ENCODE peak calls at places on chromosomes 16 and 17, in four cellular contexts. One of them, this sample, is unnamed.

GRCh38 chr17:42651392-42651791 is 7.7 kb upstream of the TUBG2 start:
- DNase-seq in AG10803: no peak
- DNase-seq in kidney: no peak
- DNase-seq in IMR-90: no peak
- DNase-seq in this sample: no peak

GRCh38 chr17:27879987-27880608 is 13.1 kb downstream of the LYRM9 start:
- DNase-seq in IMR-90: peak
- DNase-seq in AG10803: peak
- DNase-seq in kidney: peak
- DNase-seq in this sample: peak

GRCh38 chr16:22284637-22285515 is 12.3 kb upstream of the POLR3E start:
- DNase-seq in kidney: peak
- DNase-seq in AG10803: peak
- DNase-seq in IMR-90: peak
- DNase-seq in this sample: peak

GRCh38 chr17:50689251-50689650 is 18.5 kb downstream of the ANKRD40 start:
- DNase-seq in IMR-90: peak
- DNase-seq in kidney: peak
- DNase-seq in AG10803: peak
- DNase-seq in this sample: peak

GRCh38 chr16:9297437-9298113 is 206.1 kb downstream of the HAPSTR1 start:
- DNase-seq in IMR-90: no peak
- DNase-seq in kidney: peak
- DNase-seq in AG10803: no peak
- DNase-seq in this sample: no peak

GRCh38 chr17:49168706-49169105 is 36.1 kb downstream of the B4GALNT2 start:
- DNase-seq in AG10803: no peak
- DNase-seq in kidney: no peak
- DNase-seq in IMR-90: no peak
- DNase-seq in this sample: no peak

GRCh38 chr17:62869885-62870580 is 61.9 kb upstream of the MARCHF10 start:
- DNase-seq in IMR-90: peak
- DNase-seq in kidney: no peak
- DNase-seq in AG10803: peak
- DNase-seq in this sample: peak

GRCh38 chr16:85296859-85297698 is 184.8 kb upstream of the CIBAR2 start:
- DNase-seq in AG10803: peak
- DNase-seq in IMR-90: no peak
- DNase-seq in kidney: no peak
- DNase-seq in this sample: no peak

GRCh38 chr17:54373970-54374369 is 526.7 kb upstream of the TOM1L1 start:
- DNase-seq in AG10803: no peak
- DNase-seq in kidney: no peak
- DNase-seq in IMR-90: no peak
- DNase-seq in this sample: no peak

DNA sequence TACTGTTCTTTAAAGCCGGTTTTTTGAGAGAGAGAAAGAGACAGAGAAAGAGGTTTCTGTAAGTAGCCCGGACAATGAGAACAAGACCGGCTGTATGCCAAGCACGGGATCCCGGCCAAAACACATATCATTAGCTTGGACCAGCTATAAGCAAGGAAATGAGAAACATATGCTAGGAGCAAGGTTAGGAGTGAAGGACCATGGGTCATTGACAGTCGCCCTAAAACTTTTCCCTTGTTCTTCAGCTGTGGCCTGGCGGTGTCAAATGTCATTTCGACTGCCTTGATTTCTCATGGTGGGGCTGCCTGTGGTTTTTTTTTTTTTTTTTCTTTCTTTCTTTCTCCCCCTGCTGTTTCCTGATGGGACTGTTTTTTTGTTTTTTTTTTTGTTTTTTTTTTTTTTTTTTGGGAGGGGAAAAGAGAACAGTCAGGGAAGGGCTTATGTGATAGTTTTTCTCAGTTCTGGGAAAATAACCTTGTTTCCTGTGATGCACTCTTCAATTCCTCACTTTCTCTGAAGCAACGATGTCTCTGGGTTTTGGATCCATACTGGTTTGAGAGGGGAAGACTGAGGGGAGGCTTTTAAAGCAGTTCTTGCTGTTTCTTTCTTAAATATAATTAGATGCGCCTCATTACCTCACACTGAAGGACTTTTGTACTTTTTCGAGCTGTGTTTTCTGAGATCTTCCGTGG is 124.8 kb upstream of the ZFHX3 start:
- DNase-seq in kidney: no peak
- DNase-seq in IMR-90: peak
- DNase-seq in AG10803: peak
- DNase-seq in this sample: peak
- TF ChIP-seq CTCF in kidney: no peak
- TF ChIP-seq CTCF in IMR-90: peak
- TF ChIP-seq CTCF in AG10803: peak
- TF ChIP-seq CTCF in this sample: peak

GRCh38 chr17:29588561-29589411 is 662 bp downstream of the GIT1 start:
- DNase-seq in IMR-90: peak
- DNase-seq in AG10803: no peak
- DNase-seq in kidney: peak
- DNase-seq in this sample: no peak
- TF ChIP-seq CTCF in IMR-90: no peak
- TF ChIP-seq CTCF in AG10803: no peak
- TF ChIP-seq CTCF in kidney: no peak
- TF ChIP-seq CTCF in this sample: no peak

DNA sequence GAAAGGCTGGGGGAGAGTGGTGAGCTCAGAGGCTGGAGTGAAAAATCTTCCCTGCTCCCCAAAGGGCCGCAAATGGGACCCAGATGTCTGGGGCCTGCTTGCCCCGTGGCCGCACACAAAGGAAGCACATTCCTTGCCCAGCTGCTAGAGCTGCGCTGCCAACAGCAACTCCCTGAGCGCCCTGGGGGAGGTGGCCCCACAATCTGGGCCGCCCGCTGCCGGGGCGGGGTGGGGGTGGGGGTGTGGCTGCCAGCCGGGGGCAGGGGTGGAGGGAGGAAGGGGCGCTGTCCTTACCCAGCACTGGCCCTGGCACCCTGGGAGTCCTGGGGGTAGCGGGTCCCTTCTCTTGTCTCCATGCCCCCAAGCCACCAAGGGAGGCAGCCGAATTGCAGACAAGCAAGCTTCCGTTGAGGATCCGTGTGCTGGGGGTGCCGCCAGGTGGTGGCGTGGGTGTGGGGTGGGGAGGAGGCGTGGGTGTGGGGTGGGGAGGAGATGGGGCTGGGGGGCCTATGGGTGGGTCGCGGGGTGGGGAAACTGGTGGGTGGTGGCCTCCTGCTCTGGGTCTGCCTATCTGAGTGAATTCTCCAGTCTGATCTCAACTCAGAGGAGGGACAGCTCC is 48.4 kb upstream of the PABPN1L start:
- DNase-seq in AG10803: peak
- DNase-seq in IMR-90: peak
- DNase-seq in kidney: no peak
- DNase-seq in this sample: no peak
- TF ChIP-seq CTCF in AG10803: no peak
- TF ChIP-seq CTCF in IMR-90: no peak
- TF ChIP-seq CTCF in kidney: no peak
- TF ChIP-seq CTCF in this sample: no peak

GRCh38 chr17:1047886-1048470 is 51.0 kb downstream of the TIMM22 start:
- DNase-seq in AG10803: no peak
- DNase-seq in IMR-90: no peak
- DNase-seq in kidney: peak
- DNase-seq in this sample: no peak

GRCh38 chr17:1045456-1045855 is 48.5 kb downstream of the TIMM22 start:
- DNase-seq in kidney: peak
- DNase-seq in IMR-90: no peak
- DNase-seq in AG10803: no peak
- DNase-seq in this sample: no peak

GRCh38 chr17:1050246-1050995 is 53.5 kb downstream of the TIMM22 start:
- DNase-seq in IMR-90: no peak
- DNase-seq in kidney: peak
- DNase-seq in AG10803: no peak
- DNase-seq in this sample: no peak

GRCh38 chr17:1049446-1050225 is 52.7 kb downstream of the TIMM22 start:
- DNase-seq in AG10803: no peak
- DNase-seq in IMR-90: no peak
- DNase-seq in kidney: peak
- DNase-seq in this sample: no peak

DNA sequence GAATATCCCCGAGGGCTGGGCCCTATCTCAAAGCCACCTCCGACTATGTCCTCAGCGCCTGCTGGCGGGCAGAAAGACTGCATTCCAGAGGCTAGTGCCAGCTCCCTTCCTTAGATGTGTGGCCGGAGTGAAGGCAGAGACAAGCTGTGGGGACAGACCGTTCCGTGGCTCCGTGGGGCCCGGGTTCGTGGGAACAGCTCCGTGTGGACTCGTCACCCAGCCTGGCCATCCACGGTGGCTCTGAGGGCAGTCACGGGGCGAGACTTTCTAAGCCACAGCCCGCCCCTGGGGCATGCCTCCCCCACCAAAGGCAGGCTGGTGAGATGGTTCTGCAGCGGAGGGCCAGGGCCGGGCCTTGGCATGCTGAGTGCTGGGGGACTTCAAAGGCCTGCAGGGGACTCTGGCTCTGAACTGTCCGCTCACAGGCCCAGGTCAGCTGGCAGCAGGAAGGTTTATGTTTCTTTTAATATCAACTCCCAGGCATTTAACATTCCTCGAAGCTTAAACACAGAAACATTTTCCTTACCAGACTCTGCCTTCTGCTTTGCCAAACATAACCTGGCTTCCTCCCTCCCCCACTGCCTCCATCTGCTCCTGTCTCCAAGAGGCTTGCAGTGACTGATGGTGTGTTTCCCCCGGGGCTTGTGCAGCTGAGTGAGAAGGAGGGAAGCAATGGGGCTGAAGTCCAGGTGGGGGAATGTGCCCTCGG is 50.4 kb downstream of the TIMM22 start:
- DNase-seq in kidney: peak
- DNase-seq in AG10803: no peak
- DNase-seq in IMR-90: peak
- DNase-seq in this sample: no peak
- TF ChIP-seq CTCF in kidney: no peak
- TF ChIP-seq CTCF in AG10803: no peak
- TF ChIP-seq CTCF in IMR-90: no peak
- TF ChIP-seq CTCF in this sample: peak

DNA sequence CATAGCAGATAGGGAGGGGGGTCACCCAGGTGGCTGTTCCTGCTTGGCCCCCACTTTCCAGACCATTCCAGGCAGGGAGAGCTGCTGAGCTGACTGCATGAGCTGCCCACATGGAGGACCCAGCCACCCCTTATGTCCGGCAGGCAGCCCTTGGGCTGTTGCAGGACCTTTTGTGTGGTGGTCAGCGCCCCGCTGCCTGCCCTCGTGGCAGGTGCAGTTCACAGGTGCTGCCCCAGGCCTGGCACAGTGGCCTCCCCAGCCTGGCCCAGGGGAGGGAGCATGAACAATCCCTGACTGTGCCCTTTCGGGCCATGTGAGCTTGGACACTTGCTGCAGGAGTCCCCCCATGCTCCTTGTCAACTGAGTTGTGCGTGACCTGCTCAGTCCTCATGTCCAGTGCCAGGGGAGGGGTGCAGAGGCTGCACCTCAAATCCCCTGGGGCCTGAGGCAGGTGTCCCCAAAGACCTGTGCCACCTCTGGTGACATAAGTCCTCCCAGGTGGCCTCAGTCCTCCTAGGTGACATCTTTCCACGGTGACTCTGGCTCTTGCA is 8.6 kb downstream of the TBC1D26 start:
- DNase-seq in AG10803: no peak
- DNase-seq in kidney: peak
- DNase-seq in IMR-90: no peak
- DNase-seq in this sample: no peak
- TF ChIP-seq CTCF in AG10803: no peak
- TF ChIP-seq CTCF in kidney: no peak
- TF ChIP-seq CTCF in IMR-90: no peak
- TF ChIP-seq CTCF in this sample: no peak

GRCh38 chr17:8435245-8436168 is at the start of gene NDEL1:
- DNase-seq in kidney: peak
- DNase-seq in AG10803: peak
- DNase-seq in IMR-90: peak
- DNase-seq in this sample: peak

GRCh38 chr17:8439681-8440080 is 4.0 kb downstream of the NDEL1 start:
- DNase-seq in kidney: no peak
- DNase-seq in AG10803: no peak
- DNase-seq in IMR-90: no peak
- DNase-seq in this sample: no peak

GRCh38 chr17:8441690-8442089 is 6.0 kb downstream of the NDEL1 start:
- DNase-seq in AG10803: no peak
- DNase-seq in kidney: no peak
- DNase-seq in IMR-90: no peak
- DNase-seq in this sample: no peak

GRCh38 chr17:8438441-8438840 is 2.8 kb downstream of the NDEL1 start:
- DNase-seq in AG10803: no peak
- DNase-seq in IMR-90: no peak
- DNase-seq in kidney: no peak
- DNase-seq in this sample: no peak

GRCh38 chr17:8436169-8436932 is 667 bp downstream of the NDEL1 start:
- DNase-seq in IMR-90: peak
- DNase-seq in AG10803: peak
- DNase-seq in kidney: peak
- DNase-seq in this sample: peak
- TF ChIP-seq CTCF in IMR-90: no peak
- TF ChIP-seq CTCF in AG10803: peak
- TF ChIP-seq CTCF in kidney: no peak
- TF ChIP-seq CTCF in this sample: no peak

DNA sequence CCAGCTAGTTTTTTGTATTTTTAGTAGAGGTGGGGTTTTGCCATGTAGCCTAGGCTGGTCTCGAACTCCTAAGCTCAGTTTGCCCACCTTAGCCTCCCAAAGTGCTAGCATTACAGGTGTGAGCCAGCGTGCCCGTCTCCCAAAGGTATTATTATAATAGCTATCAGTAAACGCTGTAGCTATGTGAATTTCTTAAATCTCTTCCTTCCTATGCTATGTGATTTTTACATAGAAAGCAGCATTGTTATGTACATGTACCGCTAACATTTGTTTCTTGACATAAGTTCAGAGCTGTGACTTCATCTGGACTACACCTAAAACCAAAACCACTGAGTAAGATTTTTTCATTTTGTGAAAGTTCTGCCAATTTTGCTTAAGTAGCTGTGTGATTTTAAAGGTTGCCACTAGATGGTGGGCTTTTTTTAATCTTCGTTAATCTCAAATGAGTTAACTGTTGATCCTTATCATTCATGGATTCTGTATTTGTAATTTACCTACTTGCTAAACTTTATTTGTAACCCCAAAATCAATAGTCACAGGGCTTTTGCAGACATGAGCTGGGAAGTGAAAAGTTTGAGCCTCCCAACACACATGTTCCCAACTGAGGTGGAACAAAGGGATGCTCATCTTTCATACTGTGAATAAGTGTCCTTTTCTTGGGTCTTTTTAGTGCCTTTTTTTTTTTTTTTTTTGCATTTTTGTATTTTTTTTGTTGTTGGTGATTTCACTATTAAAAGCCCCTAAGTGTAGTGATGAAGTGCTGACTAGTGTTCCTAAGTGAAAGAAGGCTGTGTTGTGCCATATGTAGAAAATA is 21.9 kb downstream of the PRKAR1A start:
- DNase-seq in IMR-90: peak
- DNase-seq in kidney: no peak
- DNase-seq in AG10803: peak
- DNase-seq in this sample: no peak
- TF ChIP-seq CTCF in IMR-90: peak
- TF ChIP-seq CTCF in kidney: peak
- TF ChIP-seq CTCF in AG10803: peak
- TF ChIP-seq CTCF in this sample: peak